ENCODE peak calls at places on chromosomes 13 and 19, in five cellular contexts. C is H9, O is trophoblast cell, K is mesenchymal stem cell, R is H1. U is an unnamed sample.

GRCh38 chr13:113145911-113146598 is 12.4 kb upstream of the PROZ start:
- DNase-seq in C (peak), O (no peak), K (no peak), R (no peak), U (no peak)

GRCh38 chr13:109836629-109837607 is 50.5 kb upstream of the IRS2 start:
- DNase-seq in C (no peak), O (no peak), K (no peak), R (no peak), U (no peak)

GRCh38 chr13:30873519-30873918 is 32.6 kb upstream of the MEDAG start:
- DNase-seq in C (no peak), O (no peak), K (no peak), R (no peak), U (no peak)

GRCh38 chr13:59877933-59878332 is 285.8 kb downstream of the DIAPH3 start:
- DNase-seq in C (no peak), O (no peak), K (no peak), R (no peak), U (no peak)

GRCh38 chr19:42313096-42313839 is at the start of gene TMEM145:
- DNase-seq in C (peak), O (no peak), K (peak), R (no peak), U (peak)

GRCh38 chr13:113550453-113550852 is 34.1 kb upstream of the TFDP1 start:
- DNase-seq in C (peak), O (no peak), K (no peak), R (no peak), U (no peak)

GRCh38 chr13:79222427-79223205 is 183.4 kb downstream of the RBM26 start:
- DNase-seq in C (no peak), O (no peak), K (no peak), R (no peak), U (no peak)

GRCh38 chr13:113534236-113534860 is 43.8 kb upstream of the DCUN1D2 start:
- DNase-seq in C (peak), O (no peak), K (no peak), R (no peak), U (no peak)

GRCh38 chr13:87656311-87656710 is 14.9 kb upstream of the SLITRK5 start:
- DNase-seq in C (no peak), O (no peak), K (no peak), R (no peak), U (no peak)

GRCh38 chr19:45037393-45038169 is 1.3 kb upstream of the CLASRP start:
- DNase-seq in C (no peak), O (no peak), K (no peak), R (no peak), U (no peak)

GRCh38 chr13:71758823-71759222 is 108.2 kb downstream of the DACH1 start:
- DNase-seq in C (no peak), O (no peak), K (peak), R (no peak), U (peak)

GRCh38 chr13:23428183-23428528 is 5.3 kb downstream of the SACS start:
- DNase-seq in C (no peak), O (no peak), K (peak), R (no peak), U (no peak)

GRCh38 chr19:33171222-33171795 is 22.8 kb upstream of the LRP3 start:
- DNase-seq in C (no peak), O (no peak), K (no peak), R (no peak), U (no peak)
- H2BK12ac ChIP-seq in C (no peak), O (no peak), K (no peak), R (no peak), U (no peak)

DNA sequence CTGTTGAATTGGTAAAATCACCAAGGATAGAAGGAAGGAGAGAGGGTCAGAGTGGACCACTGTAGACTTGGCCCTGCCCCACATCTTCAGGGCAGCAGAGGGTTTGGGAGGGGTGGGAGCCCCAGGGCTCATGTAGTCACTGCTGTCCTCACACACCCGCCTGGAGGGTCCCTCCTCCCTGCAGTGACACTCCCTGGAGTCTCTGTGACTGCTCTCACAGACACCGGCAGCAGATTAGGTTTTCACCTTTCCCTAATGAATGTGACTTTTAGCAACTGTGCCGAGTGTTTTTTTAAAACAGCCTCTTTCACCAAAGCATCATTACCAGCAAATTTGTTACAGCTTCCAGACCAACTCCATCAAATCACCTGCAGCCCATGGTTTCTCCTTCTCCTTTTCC is 45.7 kb upstream of the CCNE1 start:
- DNase-seq in C (no peak), O (no peak), K (no peak), R (no peak), U (no peak)
- H3K4me2 ChIP-seq in C (no peak), O (no peak), K (no peak), R (no peak), U (no peak)

GRCh38 chr13:49234741-49235140 is 13.0 kb upstream of the CDADC1 start:
- DNase-seq in C (no peak), O (no peak), K (no peak), R (no peak), U (no peak)

GRCh38 chr13:49238621-49239020 is 9.1 kb upstream of the CDADC1 start:
- DNase-seq in C (no peak), O (peak), K (no peak), R (no peak), U (no peak)

GRCh38 chr13:49240017-49240416 is 7.7 kb upstream of the CDADC1 start:
- DNase-seq in C (no peak), O (peak), K (peak), R (no peak), U (no peak)

GRCh38 chr13:49241296-49241695 is 6.4 kb upstream of the CDADC1 start:
- DNase-seq in C (no peak), O (no peak), K (no peak), R (no peak), U (no peak)

DNA sequence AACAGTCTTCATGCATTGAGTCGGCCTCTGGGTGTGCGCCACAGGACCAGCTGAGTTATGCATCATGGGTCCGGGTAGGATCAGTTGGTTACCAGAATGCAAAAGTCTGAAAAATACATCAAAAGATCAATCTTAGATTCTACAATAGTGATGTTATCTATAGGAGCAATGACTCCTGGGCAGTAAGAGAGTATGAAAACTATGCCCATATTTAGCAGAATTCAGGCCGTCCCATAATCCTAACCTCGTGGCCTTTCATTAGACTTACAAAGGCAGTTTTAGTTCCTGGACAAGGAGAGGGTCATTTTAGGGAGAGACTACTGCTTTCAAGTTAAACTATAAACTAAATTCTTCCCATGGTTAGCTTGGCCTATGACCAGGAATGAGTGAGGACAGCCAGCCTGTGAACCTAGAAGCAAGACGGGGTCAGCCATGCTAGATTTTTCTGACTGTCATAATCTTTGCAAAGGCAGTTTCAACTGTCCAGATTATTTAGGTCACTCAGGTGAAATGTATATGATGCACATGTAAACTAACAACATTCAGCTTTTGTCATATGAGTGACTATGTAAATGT is 11.8 kb upstream of the CDADC1 start:
- DNase-seq in C (no peak), O (peak), K (no peak), R (no peak), U (no peak)
- H3K27ac ChIP-seq in C (no peak), O (no peak), K (no peak), R (no peak), U (no peak)

GRCh38 chr13:75544681-75545333 is 4.8 kb upstream of the UCHL3 start:
- DNase-seq in C (no peak), O (peak), K (peak), R (no peak), U (no peak)
- H2BK12ac ChIP-seq in C (no peak), O (no peak), K (no peak), R (no peak), U (no peak)

GRCh38 chr13:101755228-101755887 is 302.9 kb downstream of the ITGBL1 start:
- DNase-seq in C (no peak), O (peak), K (peak), R (no peak), U (no peak)

GRCh38 chr13:101763191-101763590 is 310.7 kb downstream of the ITGBL1 start:
- DNase-seq in C (no peak), O (no peak), K (no peak), R (no peak), U (no peak)

GRCh38 chr13:101752432-101752831 is 300.0 kb downstream of the ITGBL1 start:
- DNase-seq in C (no peak), O (no peak), K (no peak), R (no peak), U (no peak)

DNA sequence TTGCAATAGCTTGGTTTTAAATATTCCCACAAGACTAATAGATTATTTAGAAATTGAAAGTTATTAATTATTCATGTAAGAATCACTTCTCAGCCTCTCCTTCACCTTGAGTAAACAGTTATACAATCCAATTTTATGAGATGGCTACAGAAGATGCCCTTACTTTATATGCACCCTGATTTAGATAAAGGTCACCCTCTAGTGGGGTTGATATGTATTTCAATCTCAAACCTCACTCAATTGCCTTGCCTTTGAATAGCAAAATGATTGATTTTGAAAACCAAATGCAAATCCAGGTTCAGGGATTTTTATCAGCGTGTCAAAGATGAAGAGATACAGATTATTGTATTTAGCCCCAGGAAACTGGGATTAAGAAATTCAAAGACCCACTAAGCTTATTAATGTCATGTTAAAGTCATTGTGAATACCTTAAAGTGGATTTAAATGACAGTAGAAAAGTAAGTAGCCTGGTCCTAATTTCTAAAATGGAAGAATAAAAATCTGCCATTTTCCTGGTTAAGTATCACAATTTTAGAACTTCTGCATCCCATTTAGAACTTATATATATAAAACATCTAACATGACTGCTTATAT is 305.1 kb downstream of the ITGBL1 start:
- DNase-seq in C (no peak), O (no peak), K (peak), R (no peak), U (no peak)
- H3K4me2 ChIP-seq in C (no peak), O (no peak), K (no peak), R (no peak), U (no peak)

GRCh38 chr19:3721131-3721899 is 13.1 kb downstream of the TJP3 start:
- DNase-seq in C (peak), O (peak), K (peak), R (peak), U (peak)

GRCh38 chr19:3723883-3724282 is 15.7 kb downstream of the TJP3 start:
- DNase-seq in C (no peak), O (no peak), K (no peak), R (no peak), U (no peak)

GRCh38 chr19:3722443-3723109 is 14.4 kb downstream of the TJP3 start:
- DNase-seq in C (peak), O (peak), K (no peak), R (no peak), U (no peak)

GRCh38 chr19:3721900-3722442 is 13.8 kb downstream of the TJP3 start:
- DNase-seq in C (no peak), O (no peak), K (no peak), R (no peak), U (no peak)

DNA sequence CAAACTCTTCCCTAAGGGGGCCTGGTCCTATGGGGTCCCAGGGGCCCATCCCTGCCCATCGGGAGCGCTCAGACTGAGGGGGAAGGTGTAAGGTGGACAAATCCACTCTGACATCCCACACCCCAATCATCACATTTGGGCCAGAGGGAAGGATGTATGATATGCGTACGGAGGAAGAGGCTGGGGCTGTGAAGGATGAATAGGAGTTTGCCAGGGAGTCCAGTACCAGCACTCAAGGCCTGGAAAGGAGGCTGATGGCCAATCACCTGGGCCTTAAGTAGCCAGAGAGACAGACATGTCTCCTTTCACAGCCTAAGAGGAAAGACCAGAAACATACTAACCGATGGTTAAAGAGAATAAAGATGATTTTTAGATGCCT is 14.9 kb downstream of the TJP3 start:
- DNase-seq in C (no peak), O (no peak), K (no peak), R (no peak), U (no peak)
- H3K27ac ChIP-seq in C (no peak), O (peak), K (no peak), R (no peak), U (no peak)

DNA sequence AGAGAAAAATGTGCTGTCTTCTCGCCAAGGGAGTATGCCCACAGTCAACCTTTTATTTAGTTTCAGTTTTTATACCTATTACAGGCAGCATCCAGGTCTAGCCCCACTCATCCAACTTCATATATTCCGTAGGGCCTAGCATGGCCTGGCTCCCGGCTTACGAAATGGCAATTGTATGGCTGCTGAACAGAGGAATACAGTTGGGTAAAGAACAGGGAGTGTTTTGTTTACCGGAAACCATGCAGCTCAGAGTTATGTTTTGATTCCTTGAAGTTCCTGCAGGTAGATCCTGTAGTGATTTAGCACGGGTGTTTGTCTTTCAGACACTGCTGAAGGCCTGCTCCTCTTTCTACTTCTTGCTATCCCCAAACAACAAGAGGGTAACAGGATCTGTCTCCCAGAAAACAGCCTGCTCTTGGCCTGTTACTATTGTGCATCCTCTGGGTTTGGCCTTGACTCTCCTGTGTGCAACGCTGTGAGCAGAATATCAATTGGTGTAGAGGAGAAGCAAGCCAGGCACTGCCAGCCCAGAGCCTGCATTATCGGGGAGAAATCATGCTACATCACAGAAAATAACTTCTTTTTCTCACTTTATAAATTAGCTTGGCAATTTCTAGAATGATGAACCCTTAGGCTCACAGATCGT is 32.4 kb downstream of the OLFM4 start:
- DNase-seq in C (no peak), O (no peak), K (no peak), R (no peak), U (no peak)
- H2BK12ac ChIP-seq in C (no peak), O (no peak), K (no peak), R (no peak), U (no peak)

GRCh38 chr13:41426047-41426446 is 31.3 kb upstream of the RGCC start:
- DNase-seq in C (no peak), O (no peak), K (no peak), R (no peak), U (no peak)

GRCh38 chr13:41416276-41416675 is 41.1 kb upstream of the RGCC start:
- DNase-seq in C (no peak), O (no peak), K (peak), R (no peak), U (no peak)

GRCh38 chr13:41418027-41418426 is 39.3 kb upstream of the RGCC start:
- DNase-seq in C (no peak), O (no peak), K (peak), R (no peak), U (no peak)

GRCh38 chr13:41418751-41419150 is 38.6 kb upstream of the RGCC start:
- DNase-seq in C (no peak), O (no peak), K (no peak), R (no peak), U (no peak)

GRCh38 chr13:41420146-41420545 is 37.2 kb upstream of the RGCC start:
- DNase-seq in C (no peak), O (no peak), K (no peak), R (no peak), U (no peak)
- H3K4me2 ChIP-seq in C (no peak), O (no peak), K (no peak), R (no peak), U (no peak)

U was measured in neuronal stem cell.